ENCODE peak calls at places on chromosomes 11 and 22, in six cellular contexts. T is K562, X is endothelial cell of umbilical vein, A is HepG2, O is GM12878, M is A549. H is an unnamed sample.

GRCh38 chr11:10996678-10997077 is 138.8 kb upstream of the ZBED5 start:
- DNase-seq in T (no peak), X (no peak), A (no peak), O (no peak), M (no peak), H (no peak)

GRCh38 chr22:48632641-48633246 is 1194.9 kb downstream of the BRD1 start:
- DNase-seq in T (no peak), X (no peak), A (no peak), O (no peak), M (no peak), H (no peak)

GRCh38 chr11:100545970-100546369 is 141.1 kb upstream of the ARHGAP42 start:
- DNase-seq in T (no peak), X (no peak), A (no peak), O (no peak), M (no peak), H (no peak)

GRCh38 chr11:66183581-66184048 is 84.8 kb upstream of the RAB1B start:
- DNase-seq in T (no peak), X (no peak), A (no peak), O (no peak), M (no peak), H (no peak)

GRCh38 chr11:119371778-119372182 is 9.7 kb downstream of the USP2 start:
- DNase-seq in T (no peak), X (peak), A (no peak), O (no peak), M (no peak), H (peak)

GRCh38 chr11:17519031-17519430 is 25.2 kb downstream of the USH1C start:
- DNase-seq in T (no peak), X (no peak), A (no peak), O (no peak), M (no peak), H (no peak)

GRCh38 chr11:35525501-35526175 is at the start of gene PAMR1:
- DNase-seq in T (no peak), X (no peak), A (no peak), O (no peak), M (no peak), H (no peak)

GRCh38 chr11:101049123-101049522 is 80.5 kb downstream of the PGR start:
- DNase-seq in T (peak), X (no peak), A (no peak), O (no peak), M (no peak), H (no peak)

GRCh38 chr11:75465701-75466531 is 32.9 kb upstream of the KLHL35 start:
- DNase-seq in T (no peak), X (peak), A (no peak), O (no peak), M (no peak), H (no peak)

GRCh38 chr22:42169055-42169469 is 38.5 kb upstream of the CYP2D6 start:
- DNase-seq in T (peak), X (peak), A (peak), O (peak), M (peak), H (peak)

GRCh38 chr22:36819112-36819511 is 2.3 kb upstream of the PVALB start:
- DNase-seq in T (no peak), X (no peak), A (no peak), O (no peak), M (no peak), H (no peak)

GRCh38 chr11:57274904-57275498 is 38.0 kb upstream of the APLNR start:
- DNase-seq in T (no peak), X (peak), A (no peak), O (no peak), M (no peak), H (no peak)

GRCh38 chr11:27555264-27555663 is 48.7 kb upstream of the LIN7C start:
- DNase-seq in T (no peak), X (no peak), A (no peak), O (no peak), M (no peak), H (no peak)

GRCh38 chr11:27545035-27545434 is 38.5 kb upstream of the LIN7C start:
- DNase-seq in T (no peak), X (no peak), A (no peak), O (no peak), M (no peak), H (no peak)

GRCh38 chr22:45149671-45150070 is 14.1 kb upstream of the NUP50 start:
- DNase-seq in T (no peak), X (no peak), A (no peak), O (no peak), M (no peak), H (no peak)

GRCh38 chr11:104163100-104164027 is 583 bp downstream of the PDGFD start:
- DNase-seq in T (no peak), X (peak), A (no peak), O (no peak), M (peak), H (no peak)

GRCh38 chr22:44261861-44262595 is 50.7 kb downstream of the SHISAL1 start:
- DNase-seq in T (no peak), X (no peak), A (no peak), O (no peak), M (no peak), H (no peak)

GRCh38 chr11:43649921-43650320 is 30.6 kb upstream of the HSD17B12 start:
- DNase-seq in T (no peak), X (no peak), A (no peak), O (no peak), M (no peak), H (no peak)

GRCh38 chr11:73652856-73653559 is 6.6 kb downstream of the PLEKHB1 start:
- DNase-seq in T (no peak), X (no peak), A (peak), O (no peak), M (no peak), H (no peak)

GRCh38 chr11:12741671-12742216 is 67.5 kb downstream of the TEAD1 start:
- DNase-seq in T (no peak), X (no peak), A (no peak), O (no peak), M (no peak), H (no peak)

GRCh38 chr11:13535819-13536218 is 40.0 kb upstream of the PTH start:
- DNase-seq in T (peak), X (no peak), A (peak), O (no peak), M (no peak), H (peak)

GRCh38 chr11:68213135-68213515 is at the start of gene KMT5B:
- DNase-seq in T (peak), X (no peak), A (no peak), O (no peak), M (no peak), H (no peak)

GRCh38 chr22:28773461-28773867 is 969 bp downstream of the CCDC117 start:
- DNase-seq in T (no peak), X (peak), A (no peak), O (peak), M (peak), H (peak)

GRCh38 chr11:102989379-102990047 is 34.0 kb upstream of the MMP13 start:
- DNase-seq in T (no peak), X (peak), A (no peak), O (no peak), M (no peak), H (no peak)

GRCh38 chr22:44625981-44626687 is 75.9 kb upstream of the PRR5 start:
- DNase-seq in T (peak), X (peak), A (peak), O (peak), M (peak), H (peak)

GRCh38 chr22:48188211-48188845 is 1425.9 kb downstream of the TBC1D22A start:
- DNase-seq in T (peak), X (no peak), A (no peak), O (no peak), M (peak), H (peak)

GRCh38 chr11:17734418-17734911 is at the start of gene KCNC1:
- DNase-seq in T (peak), X (peak), A (no peak), O (no peak), M (peak), H (no peak)

GRCh38 chr11:17407575-17407974 is 19.1 kb upstream of the KCNJ11 start:
- DNase-seq in T (no peak), X (no peak), A (no peak), O (no peak), M (no peak), H (no peak)

GRCh38 chr11:8335683-8336082 is 72.0 kb upstream of the LMO1 start:
- DNase-seq in T (no peak), X (no peak), A (no peak), O (no peak), M (no peak), H (no peak)

GRCh38 chr11:72239849-72240460 is 4.0 kb downstream of the PHOX2A start:
- DNase-seq in T (no peak), X (no peak), A (no peak), O (no peak), M (no peak), H (no peak)

GRCh38 chr11:11841605-11842425 is at the start of gene USP47:
- DNase-seq in T (peak), X (peak), A (peak), O (no peak), M (peak), H (peak)

GRCh38 chr11:31325162-31325561 is 44.4 kb downstream of the DCDC1 start:
- DNase-seq in T (no peak), X (no peak), A (no peak), O (no peak), M (no peak), H (no peak)

GRCh38 chr11:1760351-1761109 is 3.2 kb downstream of the CTSD start:
- DNase-seq in T (peak), X (peak), A (no peak), O (no peak), M (no peak), H (no peak)
- TF ChIP-seq MYC in T (no peak), X (no peak), A (no peak), O (no peak), M (no peak), H (no peak)

DNA sequence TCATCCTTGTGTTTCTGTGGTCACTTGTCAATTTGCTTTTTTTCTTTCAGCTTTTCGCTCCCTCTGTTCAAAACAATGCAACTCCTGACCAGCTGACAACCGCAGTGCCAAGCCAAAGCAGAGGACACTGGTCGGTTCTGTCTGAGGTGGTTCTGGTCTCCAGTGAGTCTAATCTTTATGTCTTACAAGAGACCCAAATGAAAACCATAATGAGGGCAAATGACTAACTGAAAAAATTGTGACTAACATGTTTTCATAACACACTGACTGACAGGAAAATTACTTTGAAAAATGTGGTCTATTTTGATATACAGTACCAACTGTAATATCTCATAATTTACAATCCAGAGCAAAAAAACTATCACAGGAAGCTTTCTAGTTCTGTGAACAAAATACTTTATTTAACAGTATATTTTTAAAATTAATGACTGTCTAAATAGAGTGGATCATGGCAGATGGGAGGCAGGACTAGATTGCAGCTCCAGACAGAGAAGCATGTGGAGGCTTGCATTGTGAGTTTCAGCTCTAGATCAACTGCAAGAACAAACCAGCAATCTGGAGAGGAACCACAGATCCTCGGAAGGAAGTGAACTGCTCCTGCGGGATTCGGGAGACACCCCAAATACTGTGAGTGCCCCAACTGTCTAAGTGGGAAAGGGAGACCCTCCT is 311.8 kb downstream of the SBF2 start:
- DNase-seq in T (no peak), X (peak), A (no peak), O (no peak), M (no peak), H (no peak)
- TF ChIP-seq MAX in T (no peak), X (no peak), A (no peak), O (no peak), M (no peak), H (no peak)

GRCh38 chr22:25765801-25766200 is 23.8 kb downstream of the MYO18B start:
- DNase-seq in T (no peak), X (no peak), A (no peak), O (no peak), M (no peak), H (no peak)
- H3K4me3 ChIP-seq in T (no peak), X (no peak), A (no peak), O (no peak), M (no peak), H (no peak)

GRCh38 chr22:32311551-32312071 is 46.1 kb upstream of the RFPL3 start:
- DNase-seq in T (no peak), X (no peak), A (no peak), O (no peak), M (no peak), H (peak)
- TF ChIP-seq MYC in T (no peak), X (no peak), A (no peak), O (no peak), M (no peak), H (no peak)

H was measured in NB4.